ENCODE peak calls at places on chromosomes 3 and 15, in nine cellular contexts. C is MM.1S, J is GM23338, X is OCI-LY7, H is GM23248, A is hepatocyte, T is neural progenitor cell, U is HCT116, M is SK-N-SH. O is an unnamed sample.

GRCh38 chr3:16385151-16385550 is 120.1 kb downstream of the OXNAD1 start:
- DNase-seq in A (no peak), X (no peak), C (no peak), U (no peak), J (no peak), M (no peak), H (no peak), T (no peak), O (no peak)

GRCh38 chr15:31472636-31473383 is 146.2 kb downstream of the KLF13 start:
- DNase-seq in T (no peak), H (peak), J (no peak), M (no peak), U (no peak), X (peak), C (peak), A (no peak), O (no peak)

GRCh38 chr3:24192469-24193056 is 247.5 kb downstream of the NR1D2 start:
- DNase-seq in X (no peak), C (no peak), U (no peak), J (no peak), M (no peak), H (no peak), T (no peak), A (no peak), O (no peak)

GRCh38 chr3:34731879-34732278 is 907.4 kb upstream of the ARPP21 start:
- DNase-seq in M (no peak), C (no peak), J (no peak), T (no peak), X (no peak), A (no peak), U (no peak), H (no peak), O (no peak)

GRCh38 chr3:107581230-107581629 is 58.5 kb downstream of the BBX start:
- DNase-seq in C (no peak), J (no peak), U (no peak), H (no peak), T (no peak), A (no peak), M (no peak), X (no peak), O (no peak)

GRCh38 chr3:169659858-169660614 is 3.5 kb downstream of the MECOM start:
- DNase-seq in T (peak), U (no peak), H (no peak), J (peak), C (no peak), M (peak), A (no peak), X (no peak), O (no peak)

GRCh38 chr3:9901967-9902366 is 681 bp upstream of the IL17RE start:
- DNase-seq in T (no peak), J (no peak), U (no peak), M (no peak), X (no peak), C (no peak), A (no peak), H (no peak), O (no peak)

GRCh38 chr3:118628704-118629341 is 405.8 kb downstream of the IGSF11 start:
- DNase-seq in C (peak), J (peak), A (peak), H (peak), T (peak), X (peak), M (peak), U (peak), O (peak)

GRCh38 chr3:125061170-125061569 is 5.4 kb upstream of the HEG1 start:
- DNase-seq in H (peak), T (no peak), C (no peak), J (no peak), X (no peak), M (no peak), A (peak), U (no peak), O (no peak)

GRCh38 chr15:86055688-86056087 is 24.0 kb upstream of the AGBL1 start:
- DNase-seq in C (no peak), A (no peak), T (no peak), M (no peak), X (no peak), U (no peak), H (no peak), J (no peak), O (no peak)

GRCh38 chr15:94272251-94272898 is 41.0 kb downstream of the MCTP2 start:
- DNase-seq in H (no peak), U (no peak), J (no peak), T (no peak), X (peak), A (no peak), M (no peak), C (peak), O (no peak)

GRCh38 chr15:82942691-82943090 is 9.8 kb downstream of the HOMER2 start:
- DNase-seq in A (peak), M (no peak), X (no peak), U (peak), H (peak), T (no peak), C (no peak), J (no peak), O (peak)

GRCh38 chr15:100263031-100263430 is 78.7 kb downstream of the ADAMTS17 start:
- DNase-seq in M (no peak), H (no peak), C (no peak), T (no peak), U (no peak), A (no peak), X (no peak), J (no peak), O (no peak)

GRCh38 chr3:164095279-164095678 is 983.0 kb downstream of the SI start:
- DNase-seq in X (no peak), M (no peak), U (no peak), J (peak), C (no peak), A (no peak), H (no peak), T (no peak), O (no peak)

GRCh38 chr3:33919312-33919711 is 120.9 kb downstream of the PDCD6IP start:
- DNase-seq in U (no peak), X (no peak), M (no peak), A (no peak), H (peak), T (no peak), C (no peak), J (no peak), O (no peak)

GRCh38 chr3:131163-131889 is 65.2 kb upstream of the CHL1 start:
- DNase-seq in X (no peak), H (no peak), A (no peak), J (no peak), C (no peak), M (no peak), T (no peak), U (no peak), O (no peak)

GRCh38 chr3:57298041-57298440 is 5.6 kb upstream of the ASB14 start:
- DNase-seq in U (peak), A (peak), J (no peak), C (no peak), H (peak), T (no peak), M (no peak), X (no peak), O (peak)

GRCh38 chr3:106210923-106211322 is 342.1 kb upstream of the CBLB start:
- DNase-seq in T (no peak), J (no peak), X (no peak), H (no peak), M (no peak), U (no peak), A (no peak), C (no peak), O (no peak)

GRCh38 chr15:57440799-57441198 is 64.5 kb downstream of the CGNL1 start:
- DNase-seq in U (no peak), T (no peak), J (no peak), A (peak), H (peak), X (no peak), C (peak), M (no peak), O (no peak)

GRCh38 chr15:20351448-20351961 is 190.1 kb downstream of the GOLGA6L6 start:
- DNase-seq in X (no peak), C (peak), H (no peak), T (no peak), U (no peak), A (peak), J (no peak), M (no peak), O (no peak)

GRCh38 chr3:62415312-62415791 is 42.0 kb upstream of the FEZF2 start:
- DNase-seq in A (no peak), J (peak), M (no peak), C (no peak), X (no peak), U (no peak), H (no peak), T (peak), O (no peak)

GRCh38 chr3:18988619-18989229 is 159.6 kb upstream of the KCNH8 start:
- DNase-seq in T (peak), U (no peak), X (peak), M (peak), C (peak), H (peak), A (peak), J (peak), O (peak)

GRCh38 chr3:17967111-17967510 is 224.7 kb upstream of the TBC1D5 start:
- DNase-seq in A (no peak), C (no peak), J (no peak), X (no peak), M (no peak), H (no peak), T (no peak), U (no peak), O (no peak)

GRCh38 chr3:194204036-194204792 is 68.3 kb downstream of the HES1 start:
- DNase-seq in M (no peak), J (peak), C (peak), A (peak), U (no peak), T (peak), H (no peak), X (no peak), O (peak)

GRCh38 chr15:41927516-41927915 is 33.7 kb upstream of the SPTBN5 start:
- DNase-seq in M (no peak), H (no peak), J (no peak), C (no peak), A (no peak), U (no peak), T (no peak), X (peak), O (no peak)

GRCh38 chr15:60523056-60523455 is 44.1 kb upstream of the ICE2 start:
- DNase-seq in J (no peak), X (no peak), T (no peak), C (no peak), H (peak), A (no peak), M (no peak), U (no peak), O (peak)

GRCh38 chr3:155853214-155854146 is 747 bp downstream of the SLC33A1 start:
- DNase-seq in M (no peak), H (peak), T (peak), A (peak), U (no peak), X (peak), J (peak), C (peak), O (peak)

GRCh38 chr3:188194327-188194726 is 40.4 kb downstream of the LPP start:
- DNase-seq in U (no peak), T (no peak), C (no peak), A (no peak), X (no peak), M (no peak), J (no peak), H (peak), O (peak)

GRCh38 chr3:123818324-123818920 is 65.7 kb downstream of the MYLK start:
- DNase-seq in J (no peak), A (no peak), T (no peak), X (no peak), M (no peak), C (no peak), U (no peak), H (no peak), O (no peak)

GRCh38 chr3:52890735-52891134 is 6.6 kb downstream of the STIMATE start:
- DNase-seq in X (no peak), M (no peak), U (no peak), C (no peak), A (no peak), T (no peak), J (no peak), H (peak), O (peak)

GRCh38 chr15:31062965-31063355 is 38.6 kb downstream of the TRPM1 start:
- DNase-seq in T (no peak), C (no peak), U (no peak), X (no peak), H (peak), M (no peak), A (no peak), J (no peak), O (no peak)

GRCh38 chr15:85746641-85747040 is 48.1 kb downstream of the KLHL25 start:
- DNase-seq in U (no peak), M (peak), X (no peak), A (no peak), H (no peak), C (no peak), J (no peak), T (no peak), O (no peak)

GRCh38 chr3:52077376-52077775 is 21.0 kb upstream of the DUSP7 start:
- DNase-seq in U (no peak), H (no peak), J (no peak), M (no peak), X (no peak), T (no peak), A (peak), C (no peak), O (no peak)

GRCh38 chr15:75523011-75523410 is 56.1 kb downstream of the PTPN9 start:
- DNase-seq in X (no peak), U (no peak), T (no peak), A (no peak), C (no peak), M (no peak), H (no peak), J (no peak), O (no peak)

GRCh38 chr3:71987089-71987735 is 202.3 kb upstream of the PROK2 start:
- DNase-seq in H (peak), J (peak), C (no peak), M (no peak), U (peak), X (no peak), T (no peak), A (peak), O (peak)
- TF ChIP-seq EZH2phosphoT487 in H (no peak), J (no peak), C (no peak), M (no peak), U (no peak), X (no peak), T (no peak), A (no peak), O (no peak)

GRCh38 chr3:11198495-11198894 is 44.2 kb downstream of the HRH1 start:
- DNase-seq in A (no peak), C (no peak), U (no peak), H (no peak), M (no peak), X (no peak), J (no peak), T (no peak), O (no peak)

GRCh38 chr3:11197471-11197870 is 43.2 kb downstream of the HRH1 start:
- DNase-seq in M (no peak), A (peak), C (no peak), H (peak), T (no peak), U (no peak), J (no peak), X (no peak), O (no peak)

GRCh38 chr3:11195201-11195600 is 40.9 kb downstream of the HRH1 start:
- DNase-seq in H (peak), X (no peak), J (no peak), M (peak), U (no peak), C (no peak), T (no peak), A (peak), O (no peak)

GRCh38 chr3:11198070-11198469 is 43.8 kb downstream of the HRH1 start:
- DNase-seq in X (no peak), A (no peak), J (peak), U (no peak), C (no peak), T (no peak), M (no peak), H (no peak), O (no peak)

DNA sequence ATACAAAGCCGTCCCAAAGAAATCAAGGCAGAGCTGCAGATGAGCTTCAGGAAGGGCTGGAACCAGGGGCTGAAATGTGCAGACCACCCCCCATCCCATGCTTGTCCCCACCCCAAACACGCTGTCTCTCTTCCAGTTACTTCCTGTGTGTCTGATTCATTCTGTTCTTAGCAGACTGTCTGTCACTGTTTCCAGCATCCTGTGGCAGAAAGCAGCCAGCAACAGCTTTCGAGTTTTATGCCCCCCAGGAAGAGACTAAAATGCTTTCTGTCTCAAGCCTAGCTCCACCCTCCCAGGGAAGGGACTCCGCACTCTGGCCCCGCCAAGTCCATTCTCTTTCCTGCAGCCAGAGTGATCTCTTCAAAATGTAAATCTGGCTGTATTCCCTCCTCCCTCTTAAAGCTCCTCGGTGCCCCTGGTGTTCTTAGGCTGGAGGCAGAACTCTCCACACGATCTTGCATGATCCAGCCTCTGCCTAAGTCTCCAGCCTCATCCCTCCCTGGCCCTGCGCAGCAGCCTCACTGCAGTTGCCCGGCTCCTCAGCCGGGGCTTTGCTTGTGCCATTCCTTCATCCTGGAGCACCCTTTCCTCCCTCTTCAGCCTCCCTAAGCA is 41.5 kb downstream of the HRH1 start:
- DNase-seq in M (no peak), X (no peak), U (no peak), A (peak), J (peak), H (peak), T (peak), C (no peak), O (peak)
- H2AFZ ChIP-seq in M (no peak), X (no peak), U (no peak), A (no peak), J (peak), H (peak), T (peak), C (no peak), O (peak)

GRCh38 chr15:26771168-26771916 is 1.5 kb downstream of the GABRB3 start:
- DNase-seq in J (peak), X (no peak), T (peak), H (peak), A (peak), M (peak), U (no peak), C (no peak), O (peak)

GRCh38 chr15:26773485-26773877 is 615 bp upstream of the GABRB3 start:
- DNase-seq in U (no peak), A (peak), C (no peak), M (peak), X (no peak), J (peak), T (peak), H (no peak), O (no peak)

GRCh38 chr15:26771917-26772587 is 814 bp downstream of the GABRB3 start:
- DNase-seq in X (no peak), H (peak), J (peak), T (no peak), C (no peak), A (peak), U (no peak), M (peak), O (no peak)

GRCh38 chr15:26773917-26774316 is 1.1 kb upstream of the GABRB3 start:
- DNase-seq in A (peak), H (no peak), J (peak), T (peak), C (no peak), X (no peak), M (no peak), U (no peak), O (no peak)

DNA sequence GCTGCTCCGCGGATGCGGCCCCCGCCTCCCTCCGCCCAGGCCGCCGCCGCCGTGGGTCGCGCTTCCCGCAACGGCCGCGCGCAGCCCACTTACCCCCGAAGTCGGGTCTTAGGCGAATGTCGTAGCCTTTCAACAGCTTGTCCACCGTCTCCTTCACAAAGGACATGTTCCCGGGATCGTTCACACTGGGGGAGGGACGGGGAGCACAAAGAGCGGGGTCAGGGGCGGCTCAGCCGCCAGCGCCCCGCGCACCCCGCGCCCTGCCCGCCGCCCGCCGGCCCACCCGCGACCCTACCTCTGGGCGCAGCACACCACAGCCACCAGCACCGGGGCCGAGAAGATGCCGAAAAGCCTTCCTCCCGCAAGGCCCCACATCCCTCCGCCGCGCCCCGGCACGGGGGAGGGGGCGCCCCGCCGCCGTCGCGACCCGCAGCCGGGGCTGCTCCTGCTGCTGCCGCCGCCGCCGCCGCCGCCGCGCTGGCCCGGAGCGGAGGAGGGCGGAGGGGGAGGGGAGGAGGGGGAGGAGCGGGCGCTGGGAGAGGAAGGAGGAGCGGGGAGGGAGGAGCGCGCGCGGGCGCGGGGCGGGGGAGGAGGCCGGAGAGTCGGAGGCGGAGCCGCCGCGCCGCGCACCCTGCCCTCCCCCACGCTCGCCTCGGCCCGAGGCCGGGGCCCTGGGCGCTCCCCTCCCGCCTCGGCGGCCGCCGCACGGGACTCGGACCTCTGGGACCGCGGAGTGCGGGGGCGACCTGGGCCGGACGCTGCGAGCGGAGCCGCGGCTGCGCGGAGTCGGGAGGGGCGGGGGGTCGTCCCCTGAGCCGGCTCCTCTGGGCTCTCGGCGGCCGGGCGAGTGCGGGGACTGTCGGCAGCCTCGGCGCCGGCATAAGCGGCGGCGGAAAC is at the start of gene GABRB3:
- DNase-seq in U (no peak), A (peak), T (peak), M (peak), C (no peak), H (peak), X (no peak), J (peak), O (no peak)
- H3K4me3 ChIP-seq in U (no peak), A (peak), T (peak), M (peak), C (no peak), H (no peak), X (no peak), J (peak), O (no peak)

DNA sequence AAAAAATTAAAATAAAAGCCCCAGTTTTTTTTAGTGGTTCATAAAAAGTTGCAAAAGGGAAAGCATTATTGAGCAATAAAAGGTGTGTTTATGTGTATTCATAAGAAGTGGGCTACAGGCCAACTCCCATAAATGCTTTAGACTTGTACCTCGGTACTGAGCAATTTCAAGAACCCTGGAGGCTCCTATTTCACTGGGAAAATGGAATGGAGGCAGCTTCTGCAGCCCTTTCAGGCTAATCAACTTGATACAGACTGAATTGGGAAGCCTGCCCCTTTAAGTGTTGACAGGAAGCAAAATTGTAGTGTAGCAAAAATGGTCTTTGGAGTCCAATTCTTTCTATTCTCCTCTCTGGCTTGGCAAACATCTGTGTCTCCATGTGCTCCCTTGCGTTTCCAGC is 118.8 kb downstream of the ECT2 start:
- DNase-seq in H (peak), M (no peak), X (no peak), T (no peak), U (no peak), J (no peak), A (peak), C (no peak), O (peak)
- TF ChIP-seq EZH2phosphoT487 in H (no peak), M (no peak), X (no peak), T (no peak), U (no peak), J (no peak), A (no peak), C (no peak), O (no peak)

GRCh38 chr3:174440350-174440716 is 418.8 kb upstream of the NAALADL2 start:
- DNase-seq in A (peak), C (no peak), M (no peak), T (peak), U (no peak), X (peak), H (peak), J (peak), O (peak)

GRCh38 chr3:174441588-174442316 is 417.4 kb upstream of the NAALADL2 start:
- DNase-seq in U (no peak), C (no peak), J (peak), M (no peak), X (no peak), A (no peak), H (peak), T (peak), O (peak)

GRCh38 chr3:174442317-174442682 is 416.8 kb upstream of the NAALADL2 start:
- DNase-seq in H (peak), U (no peak), J (no peak), C (no peak), T (no peak), X (no peak), A (no peak), M (no peak), O (peak)

GRCh38 chr3:174439621-174440349 is 419.3 kb upstream of the NAALADL2 start:
- DNase-seq in H (peak), C (no peak), T (peak), J (peak), M (no peak), X (no peak), U (peak), A (peak), O (peak)

GRCh38 chr3:174440741-174441587 is 418.2 kb upstream of the NAALADL2 start:
- DNase-seq in X (peak), H (peak), J (peak), U (peak), A (peak), M (peak), C (peak), T (peak), O (peak)
- H2AFZ ChIP-seq in X (peak), H (peak), J (peak), U (peak), A (peak), M (peak), C (peak), T (peak), O (peak)